ENCODE peak calls at places on chromosome 15, in seven cellular contexts. G is left cardiac atrium; J is stimulated activated CD4-positive, alpha-beta T cell treated with anti-CD3 and anti-CD28 coated beads, TNF-alpha, amount 100 ng/mL, for 4 hours; P is AG20443; D is activated T-cell treated with anti-CD3 and anti-CD28 coated beads, Interleukin-2, amount 50 U/mL, for 1 hour; R is NCI-H2107; T is activated naive CD8-positive, alpha-beta T cell treated with anti-CD3 and anti-CD28 coated beads for 36 hours. H is an unnamed sample.

GRCh38 chr15:58546635-58547627 is 115.1 kb downstream of the LIPC start:
- DNase-seq in P (peak), T (no peak), G (peak), J (no peak), D (no peak), R (no peak), H (no peak)

GRCh38 chr15:75479670-75480069 is 28.2 kb upstream of the SIN3A start:
- DNase-seq in J (no peak), R (no peak), G (no peak), D (no peak), P (no peak), T (no peak), H (no peak)

GRCh38 chr15:76865548-76865991 is 39.6 kb downstream of the SCAPER start:
- DNase-seq in T (no peak), P (no peak), G (no peak), J (no peak), D (no peak), R (no peak), H (no peak)

GRCh38 chr15:42712584-42712983 is 24.3 kb downstream of the CDAN1 start:
- DNase-seq in R (no peak), J (no peak), G (no peak), T (no peak), D (no peak), P (no peak), H (no peak)

GRCh38 chr15:29070471-29071192 is 184.9 kb downstream of the APBA2 start:
- DNase-seq in T (no peak), J (no peak), P (no peak), G (no peak), R (no peak), D (no peak), H (no peak)

GRCh38 chr15:58331903-58332675 is 99.7 kb upstream of the LIPC start:
- DNase-seq in T (peak), R (peak), D (peak), G (peak), P (peak), J (peak), H (peak)

GRCh38 chr15:50425219-50425618 is 1.0 kb downstream of the USP8 start:
- DNase-seq in T (no peak), R (no peak), G (no peak), J (no peak), D (no peak), P (no peak), H (no peak)

GRCh38 chr15:31262901-31263671 is 63.5 kb upstream of the KLF13 start:
- DNase-seq in T (no peak), P (peak), R (no peak), J (no peak), G (no peak), D (peak), H (no peak)

GRCh38 chr15:98823012-98823458 is 174.7 kb downstream of the IGF1R start:
- DNase-seq in P (peak), R (peak), J (no peak), T (no peak), D (no peak), G (no peak), H (no peak)

GRCh38 chr15:66754789-66755188 is 52.8 kb downstream of the SMAD6 start:
- DNase-seq in T (no peak), G (peak), D (no peak), P (no peak), J (no peak), R (no peak), H (no peak)

GRCh38 chr15:38708672-38709188 is 144.1 kb upstream of the RASGRP1 start:
- DNase-seq in G (no peak), R (no peak), D (no peak), P (no peak), T (no peak), J (no peak), H (no peak)

GRCh38 chr15:44796508-44796907 is 60.2 kb downstream of the TRIM69 start:
- DNase-seq in D (no peak), R (no peak), J (no peak), G (no peak), T (no peak), P (no peak), H (no peak)

GRCh38 chr15:60821462-60822061 is 342.6 kb upstream of the ICE2 start:
- DNase-seq in R (no peak), P (no peak), T (no peak), D (no peak), J (no peak), G (no peak), H (no peak)